ENCODE peak calls at places on chromosomes 12 and 14, in five cellular contexts. N is AG04450, I is esophagus squamous epithelium, E is psoas muscle, X is tibial artery. K is an unnamed sample.

GRCh38 chr12:3357950-3358525 is 133.0 kb upstream of the PRMT8 start:
- DNase-seq in E (no peak), I (no peak), X (peak), N (no peak), K (peak)

GRCh38 chr12:103632554-103633216 is 45.6 kb downstream of the STAB2 start:
- DNase-seq in N (no peak), I (no peak), X (no peak), E (peak), K (no peak)

GRCh38 chr14:74133833-74134481 is 49.2 kb downstream of the LIN52 start:
- DNase-seq in E (no peak), N (no peak), X (no peak), I (no peak), K (no peak)

GRCh38 chr14:24249230-24250021 is 7.0 kb upstream of the TINF2 start:
- DNase-seq in X (peak), E (no peak), N (no peak), I (no peak), K (no peak)

GRCh38 chr14:21044106-21044618 is 2.0 kb downstream of the RNASE7 start:
- DNase-seq in N (no peak), X (no peak), I (no peak), E (peak), K (no peak)

GRCh38 chr12:95790025-95790911 is at the start of gene NTN4:
- DNase-seq in X (peak), I (no peak), N (no peak), E (peak), K (peak)

GRCh38 chr12:116370886-116371580 is 93.5 kb upstream of the MED13L start:
- DNase-seq in N (no peak), X (no peak), I (no peak), E (no peak), K (no peak)

GRCh38 chr14:70771781-70772212 is 37.5 kb downstream of the MAP3K9 start:
- DNase-seq in I (no peak), X (no peak), N (no peak), E (no peak), K (no peak)

GRCh38 chr12:101675555-101675954 is 21.9 kb upstream of the CHPT1 start:
- DNase-seq in E (no peak), I (no peak), X (no peak), N (no peak), K (no peak)

GRCh38 chr12:114976959-114977358 is 293.0 kb upstream of the TBX3 start:
- DNase-seq in I (no peak), X (no peak), N (peak), E (no peak), K (no peak)

GRCh38 chr12:103729499-103729898 is 111.5 kb downstream of the NT5DC3 start:
- DNase-seq in E (no peak), N (no peak), X (no peak), I (no peak), K (no peak)

GRCh38 chr14:77372304-77372841 is 4.5 kb downstream of the TMED8 start:
- DNase-seq in E (no peak), I (no peak), N (peak), X (no peak), K (no peak)

GRCh38 chr14:78836777-78837176 is 666.6 kb downstream of the NRXN3 start:
- DNase-seq in I (no peak), E (no peak), N (no peak), X (no peak), K (no peak)

GRCh38 chr12:90013409-90013808 is 304.8 kb upstream of the ATP2B1 start:
- DNase-seq in N (no peak), E (no peak), I (no peak), X (no peak), K (no peak)

GRCh38 chr14:52348279-52348678 is 34.2 kb downstream of the PTGER2 start:
- DNase-seq in E (no peak), N (no peak), X (no peak), I (no peak), K (no peak)
- H3K27ac ChIP-seq in E (no peak), N (peak), X (no peak), I (no peak), K (no peak)

GRCh38 chr12:57550628-57551549 is 1.0 kb downstream of the KIF5A start:
- DNase-seq in I (no peak), E (no peak), X (peak), N (no peak), K (no peak)
- H3K4me3 ChIP-seq in I (peak), E (no peak), X (peak), N (peak), K (peak)

DNA sequence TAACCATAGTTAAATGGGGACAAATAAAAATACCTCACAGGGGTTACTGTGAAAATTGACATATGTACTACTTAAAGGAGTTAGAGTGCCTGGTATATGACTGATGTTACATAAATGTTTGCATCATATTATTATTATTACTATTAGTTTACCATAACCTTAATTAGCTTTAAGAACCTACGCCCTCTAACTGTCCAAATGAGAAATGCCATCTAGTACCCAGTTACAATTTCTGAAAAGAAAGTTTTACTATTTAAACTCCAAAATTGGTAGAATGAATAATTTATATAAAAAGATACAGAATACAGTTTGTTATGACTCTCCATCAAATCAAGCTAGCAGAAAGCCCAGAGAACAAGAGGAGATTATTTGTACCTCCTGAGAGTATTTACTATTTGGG is 42.3 kb downstream of the EML5 start:
- DNase-seq in I (no peak), N (no peak), E (no peak), X (no peak), K (no peak)
- TF ChIP-seq CTCF in I (no peak), N (no peak), E (no peak), X (no peak), K (no peak)

GRCh38 chr12:22276313-22276712 is 58.2 kb downstream of the ST8SIA1 start:
- DNase-seq in N (no peak), E (peak), X (no peak), I (no peak), K (no peak)
- H3K27ac ChIP-seq in N (peak), E (peak), X (peak), I (peak), K (peak)

GRCh38 chr14:49623941-49624806 is 3.6 kb downstream of the MGAT2 start:
- DNase-seq in X (no peak), N (no peak), E (no peak), I (no peak), K (no peak)

GRCh38 chr14:49620182-49621113 is at the start of the genes MGAT2 and RPL36AL:
- DNase-seq in I (peak), X (peak), E (peak), N (peak), K (peak)

GRCh38 chr14:49621114-49621881 is 699 bp downstream of the MGAT2 start:
- DNase-seq in E (peak), I (peak), X (peak), N (no peak), K (peak)

GRCh38 chr14:49622022-49622607 is 1.5 kb downstream of the MGAT2 start:
- DNase-seq in N (no peak), E (no peak), I (no peak), X (no peak), K (no peak)

GRCh38 chr14:49623387-49623786 is 2.8 kb downstream of the MGAT2 start:
- DNase-seq in N (no peak), I (no peak), E (no peak), X (no peak), K (no peak)
- H3K4me3 ChIP-seq in N (peak), I (no peak), E (peak), X (no peak), K (no peak)

GRCh38 chr12:100346660-100347059 is 10.2 kb upstream of the SLC17A8 start:
- DNase-seq in E (no peak), X (no peak), N (no peak), I (no peak), K (no peak)

GRCh38 chr12:100345020-100345767 is 11.7 kb upstream of the SLC17A8 start:
- DNase-seq in X (no peak), E (no peak), N (no peak), I (no peak), K (no peak)

DNA sequence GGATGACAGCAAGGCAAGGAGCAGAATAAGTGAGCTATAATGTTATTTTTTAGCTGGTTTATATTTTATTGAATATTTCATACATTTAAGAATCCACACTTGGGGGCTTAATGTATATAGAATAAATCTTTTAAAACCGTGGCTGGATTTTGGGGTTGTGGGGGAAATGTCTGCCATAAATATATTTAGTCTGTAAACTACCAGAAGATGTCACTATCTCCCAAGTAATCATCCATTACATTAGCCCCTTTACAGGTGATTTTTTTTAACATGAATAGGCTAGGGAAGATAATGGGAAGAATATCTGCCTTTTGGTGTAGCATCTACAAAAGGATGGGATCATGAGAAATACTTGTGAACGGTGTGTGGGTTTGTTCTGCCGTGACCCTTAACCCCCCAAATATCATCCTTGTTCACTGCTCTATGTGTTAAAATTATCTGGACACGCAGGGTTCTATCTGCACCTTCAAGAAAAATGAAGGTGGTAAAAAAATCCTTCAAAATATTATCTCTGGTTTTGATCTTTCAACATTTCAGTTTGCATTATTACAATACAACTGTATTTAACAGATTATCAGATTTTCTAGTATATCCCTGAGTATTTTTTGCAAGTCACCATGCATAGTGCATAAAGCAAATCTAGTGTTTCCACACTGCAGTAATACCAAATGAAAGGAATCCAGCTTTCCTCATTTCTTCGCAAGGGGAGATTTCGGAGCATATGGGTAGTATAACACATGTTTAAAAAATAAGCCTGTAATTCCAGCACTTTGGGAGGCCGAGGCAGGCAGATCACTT is 8.0 kb upstream of the SLC17A8 start:
- DNase-seq in E (no peak), X (no peak), I (no peak), N (no peak), K (no peak)
- TF ChIP-seq CTCF in E (peak), X (no peak), I (no peak), N (peak), K (no peak)

GRCh38 chr12:33678221-33678964 is 238.8 kb upstream of the SYT10 start:
- DNase-seq in X (no peak), E (no peak), I (no peak), N (no peak), K (no peak)
- H3K27ac ChIP-seq in X (no peak), E (no peak), I (no peak), N (no peak), K (no peak)

GRCh38 chr14:55107766-55108554 is 21.1 kb upstream of the LGALS3 start:
- DNase-seq in I (peak), E (peak), X (peak), N (peak), K (peak)
- H3K4me3 ChIP-seq in I (no peak), E (no peak), X (peak), N (peak), K (no peak)

DNA sequence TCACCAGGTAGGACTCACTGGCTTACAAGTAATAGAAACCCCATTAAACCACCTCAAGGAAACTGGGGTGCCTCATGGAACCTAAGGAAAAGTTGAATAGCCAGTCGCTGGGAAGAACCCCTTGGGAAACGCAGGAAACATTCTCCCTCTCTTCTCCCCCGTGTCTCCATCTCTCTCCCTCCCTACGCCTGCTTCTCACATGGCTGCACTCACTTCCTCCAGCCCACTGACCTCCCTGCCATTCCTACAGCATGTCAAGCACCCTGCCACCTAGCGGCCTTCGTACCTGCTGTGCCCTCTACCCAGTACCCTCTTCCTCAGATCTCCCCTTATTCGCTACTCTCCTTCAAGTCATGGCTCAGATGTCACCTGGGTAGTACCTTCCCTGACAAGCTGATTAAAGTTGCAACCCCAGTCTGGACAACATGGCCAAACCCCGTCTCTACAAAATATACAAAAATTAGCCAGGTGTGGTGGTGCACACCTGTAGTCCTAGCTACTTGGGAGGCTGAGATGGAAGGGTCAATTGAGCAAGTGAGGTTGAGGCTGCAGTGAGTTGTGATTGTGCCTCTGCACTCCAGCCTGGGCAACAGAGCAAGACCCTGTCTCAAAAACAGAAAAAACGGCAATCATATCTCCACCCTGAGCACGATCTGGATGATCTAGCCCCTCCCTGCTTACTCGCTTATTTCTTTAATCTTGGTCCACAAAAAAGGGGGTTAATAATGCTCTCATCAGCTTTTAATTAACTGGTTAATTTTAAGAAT is 6.4 kb upstream of the DTX1 start:
- DNase-seq in N (no peak), X (no peak), I (no peak), E (no peak), K (no peak)
- TF ChIP-seq CTCF in N (no peak), X (no peak), I (no peak), E (no peak), K (no peak)

K was measured in coronary artery.